ENCODE peak calls at places on chromosomes 2 and 18, in four cellular contexts. X is heart right ventricle, K is fibroblast of lung, I is endothelial cell. J is an unnamed sample.

GRCh38 chr18:28963481-28963880 is 786.6 kb upstream of the CDH2 start:
- DNase-seq in X (no peak), K (peak; percentile 29), I (no peak), J (no peak)

GRCh38 chr18:62632788-62633455 is 82.4 kb upstream of the PHLPP1 start:
- DNase-seq in X (no peak), K (no peak), I (no peak), J (no peak)

GRCh38 chr2:79716266-79716665 is 203.4 kb downstream of the CTNNA2 start:
- DNase-seq in X (no peak), K (no peak), I (no peak), J (no peak)

GRCh38 chr2:88739985-88740600 is 48.6 kb downstream of the RPIA start:
- DNase-seq in X (peak; percentile 52), K (peak; percentile 42), I (peak; percentile 83), J (peak; percentile 81)

GRCh38 chr18:12904012-12904516 is 20.0 kb upstream of the PTPN2 start:
- DNase-seq in X (no peak), K (peak; percentile 20), I (no peak), J (peak; percentile 77)

GRCh38 chr2:224025874-224026273 is 13.2 kb downstream of the SERPINE2 start:
- DNase-seq in X (no peak), K (no peak), I (no peak), J (peak; percentile 90)

GRCh38 chr2:96103388-96103705 is 13.0 kb downstream of the ADRA2B start:
- DNase-seq in X (no peak), K (no peak), I (no peak), J (no peak)

GRCh38 chr2:138615257-138615656 is 113.7 kb downstream of the SPOPL start:
- DNase-seq in X (no peak), K (peak; percentile 81), I (no peak), J (no peak)

GRCh38 chr2:226836548-226836885 is 663 bp downstream of the RHBDD1 start:
- DNase-seq in X (no peak), K (no peak), I (no peak), J (no peak)

GRCh38 chr2:226837787-226838603 is 2.1 kb downstream of the RHBDD1 start:
- DNase-seq in X (no peak), K (no peak), I (no peak), J (peak; percentile 8)

GRCh38 chr2:226837334-226837733 is 1.5 kb downstream of the RHBDD1 start:
- DNase-seq in X (no peak), K (no peak), I (no peak), J (no peak)

GRCh38 chr2:226839960-226840359 is 4.1 kb downstream of the RHBDD1 start:
- DNase-seq in X (no peak), K (no peak), I (no peak), J (peak; percentile 40)

DNA sequence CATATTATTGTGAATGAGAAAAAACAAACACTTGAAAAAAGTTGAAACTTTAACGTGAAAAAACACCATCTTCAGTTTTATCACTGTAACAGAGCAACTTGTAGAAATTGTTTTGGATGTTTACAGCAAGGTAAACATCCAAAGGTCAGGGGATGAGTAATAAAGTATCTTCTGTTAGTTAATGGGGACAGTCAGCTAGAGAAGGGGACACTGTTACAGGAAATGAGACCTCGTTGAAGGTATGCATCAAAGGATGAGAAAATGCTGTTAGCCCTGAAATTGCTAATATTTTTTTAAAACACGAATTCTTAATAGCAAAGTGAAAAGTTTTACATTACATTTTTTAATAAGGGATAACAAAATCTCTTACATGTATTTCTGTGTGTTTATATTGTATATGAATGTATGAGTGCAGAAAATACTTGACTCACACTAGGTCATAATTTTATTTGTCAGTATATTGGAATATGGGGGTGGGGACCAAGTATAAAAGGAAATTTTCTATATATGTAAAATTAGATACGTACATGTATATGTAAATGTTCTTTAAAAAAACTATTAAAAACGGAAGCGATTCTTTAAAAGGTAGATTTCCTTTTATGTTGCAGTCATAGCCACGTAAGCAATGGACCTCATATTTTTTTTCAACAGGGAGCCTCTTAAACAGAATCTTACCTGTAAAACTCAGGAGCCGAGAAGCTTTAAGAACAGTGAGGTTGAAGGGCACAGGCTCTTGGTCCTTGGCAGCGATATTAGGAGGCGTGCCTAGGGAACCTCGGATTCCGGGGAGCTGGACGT is 3.1 kb downstream of the RHBDD1 start:
- DNase-seq in X (no peak), K (no peak), I (no peak), J (no peak)
- TF ChIP-seq CTCF in X (no peak), K (no peak), I (no peak), J (no peak)

GRCh38 chr2:31255911-31256571 is 22.1 kb downstream of the EHD3 start:
- DNase-seq in X (no peak), K (no peak), I (no peak), J (no peak)
- TF ChIP-seq CTCF in X (no peak), K (no peak), I (no peak), J (no peak)

GRCh38 chr2:227817336-227817735 is 3.7 kb downstream of the CCL20 start:
- DNase-seq in X (no peak), K (no peak), I (no peak), J (no peak)
- TF ChIP-seq CTCF in X (no peak), K (no peak), I (no peak), J (no peak)

GRCh38 chr2:110853516-110853915 is 121.1 kb downstream of the ACOXL start:
- DNase-seq in X (no peak), K (peak; percentile 7), I (peak; percentile 58), J (peak; percentile 83)
- TF ChIP-seq CTCF in X (peak; percentile 48), K (peak; percentile 69), I (peak; percentile 13), J (peak; percentile 76)

DNA sequence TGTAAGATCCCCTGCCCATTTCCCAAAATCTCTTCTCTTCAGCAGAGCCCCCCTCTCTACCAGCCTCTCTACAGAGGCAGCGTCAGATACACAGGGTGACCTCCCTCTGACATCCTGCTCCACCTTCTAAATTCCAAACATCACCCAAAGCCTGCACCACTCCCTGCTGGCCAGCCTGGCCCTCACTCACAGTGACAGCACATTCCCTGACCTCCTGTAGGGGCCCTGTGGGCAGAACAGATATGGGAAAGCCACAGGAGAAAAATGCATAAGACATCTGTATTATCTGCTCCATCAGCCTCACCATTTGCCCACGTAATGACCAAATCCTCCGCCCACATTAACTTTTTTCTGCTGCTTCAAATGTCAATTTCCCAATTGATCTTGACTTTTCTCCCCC is 40.6 kb downstream of the TRABD2A start:
- DNase-seq in X (no peak), K (peak; percentile 31), I (no peak), J (no peak)
- TF ChIP-seq CTCF in X (no peak), K (no peak), I (no peak), J (no peak)

DNA sequence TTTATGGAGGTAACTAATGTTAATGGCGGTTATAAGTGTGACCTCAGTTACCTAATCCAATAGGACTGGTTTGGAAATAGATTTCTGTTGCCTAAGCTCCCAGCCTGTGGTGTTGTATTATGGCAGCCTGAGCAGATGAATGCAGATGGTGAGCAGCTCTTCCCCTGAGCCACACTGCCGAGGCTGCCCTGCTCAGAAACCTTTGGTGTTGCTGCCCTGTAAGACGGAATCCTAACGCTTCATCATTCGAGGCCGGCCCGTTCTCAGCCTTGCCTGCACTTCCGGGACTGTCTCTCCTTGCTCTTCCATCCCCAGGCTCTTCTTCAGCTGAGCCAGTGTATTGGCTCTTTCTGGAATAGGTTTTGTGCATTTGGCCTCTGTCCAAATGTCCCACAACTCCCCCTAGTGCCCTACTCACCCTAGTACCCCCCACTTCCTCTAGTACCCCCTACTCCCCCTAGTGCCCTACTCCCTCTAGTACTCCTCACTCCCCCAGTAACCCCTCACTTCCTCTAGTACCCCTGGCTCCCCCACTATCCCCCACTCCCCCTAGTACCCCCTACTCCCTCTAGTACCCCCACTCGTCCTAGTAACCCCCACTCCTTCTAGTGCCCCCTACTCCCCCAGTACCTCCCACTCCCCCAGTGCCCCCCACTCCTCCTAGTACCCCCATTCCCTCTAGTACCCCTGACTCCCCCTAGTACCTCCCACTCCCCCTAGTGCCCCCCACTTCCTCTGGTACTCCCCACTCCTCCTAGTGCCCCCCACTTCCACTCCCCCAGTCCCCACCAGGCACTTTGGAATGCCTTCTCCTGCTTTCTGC is 106.0 kb upstream of the TAF1B start:
- DNase-seq in X (no peak), K (no peak), I (no peak), J (no peak)
- TF ChIP-seq CTCF in X (no peak), K (peak; percentile 17), I (no peak), J (no peak)

GRCh38 chr2:24385366-24385765 is 25.0 kb upstream of the ITSN2 start:
- DNase-seq in X (no peak), K (no peak), I (no peak), J (no peak)
- TF ChIP-seq CTCF in X (no peak), K (no peak), I (no peak), J (no peak)